ENCODE peak calls at places on chromosome 22, in six cellular contexts. A is cardiac muscle cell, S is uterus, K is HCT116, L is HepG2, T is esophagus squamous epithelium. X is an unnamed sample.

GRCh38 chr22:44311855-44312170 is 938 bp downstream of the SHISAL1 start:
- DNase-seq in T (no peak), A (no peak), K (no peak), L (no peak), S (peak; percentile 67), X (no peak)

GRCh38 chr22:46119729-46120419 is 30.5 kb upstream of the PPARA start:
- DNase-seq in K (no peak), L (no peak), T (no peak), A (no peak), S (peak; percentile 73), X (no peak)

GRCh38 chr22:40463017-40463631 is 92.7 kb downstream of the SGSM3 start:
- DNase-seq in K (no peak), S (no peak), T (no peak), A (no peak), L (no peak), X (peak; percentile 91)

GRCh38 chr22:26398741-26399153 is 30.3 kb upstream of the ASPHD2 start:
- DNase-seq in A (peak; percentile 73), S (peak; percentile 33), T (no peak), K (peak; percentile 41), L (no peak), X (peak; percentile 35)

GRCh38 chr22:44090571-44090905 is 66.4 kb downstream of the PARVB start:
- DNase-seq in K (no peak), A (no peak), T (no peak), L (no peak), S (no peak), X (no peak)

GRCh38 chr22:46971776-46972150 is 209.3 kb downstream of the TBC1D22A start:
- DNase-seq in K (no peak), A (no peak), S (no peak), L (no peak), T (no peak), X (no peak)

GRCh38 chr22:17782158-17782557 is 7.9 kb upstream of the BID start:
- DNase-seq in T (no peak), K (no peak), A (no peak), L (no peak), S (no peak), X (no peak)

GRCh38 chr22:45543243-45543642 is 40.6 kb downstream of the FBLN1 start:
- DNase-seq in A (no peak), L (no peak), S (no peak), T (no peak), K (no peak), X (no peak)

GRCh38 chr22:49903322-49904039 is 14.8 kb downstream of the ALG12 start:
- DNase-seq in A (peak; percentile 61), K (no peak), L (no peak), T (no peak), S (no peak), X (no peak)

GRCh38 chr22:47233316-47234243 is 471.1 kb downstream of the TBC1D22A start:
- DNase-seq in K (no peak), L (no peak), T (no peak), A (no peak), S (no peak), X (no peak)

GRCh38 chr22:46561435-46561905 is 24.1 kb upstream of the CELSR1 start:
- DNase-seq in S (no peak), T (no peak), A (peak; percentile 63), K (peak; percentile 87), L (peak; percentile 76), X (peak; percentile 93)

GRCh38 chr22:19943665-19944026 is 2.0 kb upstream of the TXNRD2 start:
- DNase-seq in S (no peak), A (no peak), K (no peak), T (no peak), L (peak; percentile 61), X (peak; percentile 69)

GRCh38 chr22:19940536-19941364 is 822 bp upstream of the COMT start:
- DNase-seq in T (no peak), A (no peak), L (no peak), S (no peak), K (no peak), X (no peak)

GRCh38 chr22:19942886-19943664 is 1.5 kb upstream of the TXNRD2 start:
- DNase-seq in S (peak; percentile 69), A (peak; percentile 29), L (peak; percentile 64), T (no peak), K (no peak), X (peak; percentile 72)

GRCh38 chr22:19942071-19942885 is 660 bp upstream of the TXNRD2 start:
- DNase-seq in A (no peak), S (no peak), T (no peak), L (no peak), K (no peak), X (peak; percentile 72)

DNA sequence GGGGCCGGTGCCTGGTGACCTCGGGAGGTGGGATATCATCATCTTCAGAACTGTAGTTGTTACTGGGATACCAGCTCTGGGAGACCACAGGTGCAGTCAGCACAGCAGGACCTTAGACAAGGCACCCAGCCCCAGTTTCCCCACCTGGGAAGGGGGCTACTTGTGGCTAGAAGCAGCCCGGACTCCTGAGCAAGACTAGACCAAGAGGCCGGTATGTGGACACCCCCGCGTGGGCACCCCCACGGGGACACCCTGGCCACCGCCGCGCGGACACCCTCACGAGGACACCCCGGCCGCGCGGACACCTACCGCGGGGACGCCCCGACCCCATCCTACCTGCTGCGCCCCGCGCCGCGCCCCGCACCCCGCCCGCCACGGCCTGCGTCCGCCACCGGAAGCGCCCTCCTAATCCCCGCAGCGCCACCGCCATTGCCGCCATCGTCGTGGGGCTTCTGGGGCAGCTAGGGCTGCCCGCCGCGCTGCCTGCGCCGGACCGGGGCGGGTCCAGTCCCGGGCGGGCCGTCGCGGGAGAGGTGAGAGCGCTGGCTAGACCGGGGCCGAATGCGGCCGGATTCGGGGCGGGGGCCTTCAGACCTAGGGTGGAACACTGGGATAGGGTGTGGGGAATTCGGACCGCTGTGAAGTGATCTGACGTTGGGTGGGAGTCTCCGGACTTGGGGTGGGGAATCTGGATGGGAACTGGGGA is at the start of the genes COMT and TXNRD2:
- DNase-seq in T (no peak), A (peak; percentile 65), S (peak; percentile 55), K (no peak), L (no peak), X (peak; percentile 64)
- TF ChIP-seq CTCF in T (no peak), A (no peak), S (no peak), K (no peak), L (no peak), X (no peak)

DNA sequence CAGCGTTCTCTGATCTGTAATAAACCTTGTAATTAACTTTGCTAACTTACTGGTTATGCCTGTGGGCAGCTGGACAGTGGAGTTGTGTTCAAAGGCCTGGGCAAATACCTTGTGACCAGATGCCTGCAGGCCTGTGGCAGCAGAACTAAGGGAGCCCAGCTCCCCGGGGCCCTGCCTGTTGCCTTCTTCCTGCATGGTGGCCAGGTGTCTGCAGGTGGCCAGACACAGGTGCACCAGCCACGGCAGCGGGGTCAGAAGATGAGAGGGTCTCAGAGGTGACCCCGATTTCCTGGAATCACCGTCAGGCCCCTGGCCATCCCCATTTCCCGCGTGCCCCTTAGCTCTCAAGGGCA is 127.2 kb downstream of the OSBP2 start:
- DNase-seq in A (no peak), T (no peak), L (no peak), K (no peak), S (no peak), X (no peak)
- H3K4me3 ChIP-seq in A (peak overlapping the region; percentile 19), T (peak overlapping the region; percentile 67), L (no peak overlapping the region), K (no peak overlapping the region), S (no peak overlapping the region), X (no peak overlapping the region)

DNA sequence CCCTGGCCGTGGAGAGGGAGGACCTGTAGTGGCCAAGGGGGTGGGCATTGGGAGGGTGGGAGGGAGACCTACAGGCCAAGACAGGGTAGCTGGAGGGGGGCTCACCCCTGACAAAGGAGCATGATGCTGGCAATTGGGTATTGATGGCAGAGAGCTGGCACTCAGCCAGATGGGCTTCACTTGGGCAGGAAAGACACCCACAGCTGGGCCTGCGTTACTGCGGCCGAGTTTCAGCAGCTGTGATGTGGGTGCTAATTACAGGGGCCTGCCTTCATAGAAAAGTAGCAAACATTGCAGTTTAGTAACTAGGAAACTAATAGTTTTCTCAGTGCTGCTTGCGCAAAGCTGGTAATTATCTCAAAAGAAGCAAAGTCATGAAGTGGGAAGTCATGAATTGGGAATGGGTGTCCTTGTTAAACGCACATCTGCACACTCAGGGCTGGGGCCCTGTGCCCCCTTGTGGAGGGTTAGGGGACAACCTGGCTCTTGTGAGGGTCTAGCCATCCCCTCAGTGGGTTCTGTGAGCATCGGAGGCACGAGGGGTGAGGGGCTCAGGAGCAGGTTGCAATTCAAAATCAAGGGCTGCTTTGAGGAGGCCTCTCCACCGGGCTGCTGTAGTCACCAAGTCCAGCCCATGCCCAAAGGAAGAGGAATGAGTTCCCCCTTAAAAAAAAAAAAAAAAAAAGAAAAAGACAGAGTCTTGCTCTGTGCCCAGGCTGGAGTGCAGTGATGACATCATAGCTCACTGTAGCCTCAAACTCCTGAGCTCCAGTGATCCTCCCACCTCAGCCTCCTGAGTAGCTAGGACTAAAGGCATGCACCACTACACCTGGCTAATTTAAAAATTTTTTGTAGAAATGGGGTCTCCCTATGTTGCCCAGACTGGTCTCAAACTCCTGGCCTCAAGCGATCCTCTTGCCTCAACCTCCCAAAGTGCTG is 24.4 kb upstream of the TXNRD2 start:
- DNase-seq in K (no peak), T (no peak), A (no peak), S (no peak), L (no peak), X (peak; percentile 20)
- TF ChIP-seq CTCF in K (peak; percentile 20), T (no peak), A (peak; percentile 45), S (no peak), L (peak; percentile 57), X (peak; percentile 8)

GRCh38 chr22:37416389-37416788 is 10.9 kb downstream of the ELFN2 start:
- DNase-seq in T (no peak), L (no peak), K (no peak), S (no peak), A (no peak), X (peak; percentile 7)

GRCh38 chr22:37418627-37419369 is 8.5 kb downstream of the ELFN2 start:
- DNase-seq in A (no peak), S (no peak), K (no peak), T (no peak), L (no peak), X (no peak)

GRCh38 chr22:37417264-37417663 is 10.0 kb downstream of the ELFN2 start:
- DNase-seq in A (no peak), S (no peak), K (no peak), T (no peak), L (no peak), X (no peak)

GRCh38 chr22:37416806-37417205 is 10.5 kb downstream of the ELFN2 start:
- DNase-seq in A (peak; percentile 28), T (no peak), S (no peak), K (no peak), L (no peak), X (no peak)

GRCh38 chr22:37417737-37418348 is 9.4 kb downstream of the ELFN2 start:
- DNase-seq in T (no peak), K (no peak), L (no peak), S (no peak), A (no peak), X (no peak)
- H3K4me3 ChIP-seq in T (no peak overlapping the region), K (no peak overlapping the region), L (no peak overlapping the region), S (no peak overlapping the region), A (no peak overlapping the region), X (no peak overlapping the region)

GRCh38 chr22:27892811-27893210 is 26.2 kb downstream of the PITPNB start:
- DNase-seq in A (no peak), S (no peak), K (no peak), T (no peak), L (peak; percentile 8), X (no peak)
- TF ChIP-seq CTCF in A (no peak), S (no peak), K (no peak), T (no peak), L (no peak), X (no peak)

X was measured in HL-60.